ENCODE peak calls at places on chromosomes 16 and 17, in nine cellular contexts. One of them, this sample, is unnamed.

GRCh38 chr16:85416267-85417109 is 196.6 kb upstream of the GSE1 start:
- DNase-seq in MM.1S: peak; percentile 24
- DNase-seq in H1: peak; percentile 96
- DNase-seq in mesenchymal stem cell: no peak
- DNase-seq in PC-3: peak; percentile 71
- DNase-seq in trophoblast cell: peak; percentile 68
- DNase-seq in H9: peak; percentile 82
- DNase-seq in A549: peak; percentile 67
- DNase-seq in fibroblast of lung: peak; percentile 36
- DNase-seq in this sample: peak; percentile 86

GRCh38 chr16:53369921-53370320 is 64.3 kb upstream of the RBL2 start:
- DNase-seq in MM.1S: no peak
- DNase-seq in H1: no peak
- DNase-seq in mesenchymal stem cell: peak; percentile 75
- DNase-seq in PC-3: peak; percentile 29
- DNase-seq in trophoblast cell: peak; percentile 53
- DNase-seq in H9: no peak
- DNase-seq in A549: peak; percentile 42
- DNase-seq in fibroblast of lung: peak; percentile 50
- DNase-seq in this sample: no peak

GRCh38 chr17:52170963-52171572 is 12.6 kb upstream of the CA10 start:
- DNase-seq in MM.1S: no peak
- DNase-seq in H1: no peak
- DNase-seq in mesenchymal stem cell: no peak
- DNase-seq in PC-3: peak; percentile 64
- DNase-seq in trophoblast cell: peak; percentile 41
- DNase-seq in H9: peak; percentile 64
- DNase-seq in A549: peak; percentile 29
- DNase-seq in fibroblast of lung: no peak
- DNase-seq in this sample: no peak

GRCh38 chr16:80804451-80805383 is at the start of gene CDYL2:
- DNase-seq in MM.1S: peak; percentile 48
- DNase-seq in H1: peak; percentile 55
- DNase-seq in mesenchymal stem cell: no peak
- DNase-seq in PC-3: peak; percentile 57
- DNase-seq in trophoblast cell: peak; percentile 66
- DNase-seq in H9: peak; percentile 32
- DNase-seq in A549: no peak
- DNase-seq in fibroblast of lung: peak; percentile 19
- DNase-seq in this sample: no peak

GRCh38 chr16:50335198-50335958 is 33.4 kb downstream of the BRD7 start:
- DNase-seq in MM.1S: peak; percentile 66
- DNase-seq in H1: no peak
- DNase-seq in mesenchymal stem cell: peak; percentile 52
- DNase-seq in PC-3: no peak
- DNase-seq in trophoblast cell: peak; percentile 55
- DNase-seq in H9: no peak
- DNase-seq in A549: no peak
- DNase-seq in fibroblast of lung: peak; percentile 5
- DNase-seq in this sample: no peak

GRCh38 chr17:70050931-70051330 is 24.1 kb upstream of the KCNJ16 start:
- DNase-seq in MM.1S: no peak
- DNase-seq in H1: no peak
- DNase-seq in mesenchymal stem cell: no peak
- DNase-seq in PC-3: no peak
- DNase-seq in trophoblast cell: no peak
- DNase-seq in H9: no peak
- DNase-seq in A549: no peak
- DNase-seq in fibroblast of lung: no peak
- DNase-seq in this sample: no peak

GRCh38 chr17:2050246-2050866 is 4.5 kb upstream of the HIC1 start:
- DNase-seq in MM.1S: peak; percentile 64
- DNase-seq in H1: peak; percentile 77
- DNase-seq in mesenchymal stem cell: peak; percentile 78
- DNase-seq in PC-3: peak; percentile 45
- DNase-seq in trophoblast cell: peak; percentile 77
- DNase-seq in H9: peak; percentile 72
- DNase-seq in A549: peak; percentile 85
- DNase-seq in fibroblast of lung: peak; percentile 79
- DNase-seq in this sample: no peak

GRCh38 chr17:2712300-2713043 is 908 bp upstream of the CLUH start:
- DNase-seq in MM.1S: no peak
- DNase-seq in H1: no peak
- DNase-seq in mesenchymal stem cell: no peak
- DNase-seq in PC-3: no peak
- DNase-seq in trophoblast cell: no peak
- DNase-seq in H9: no peak
- DNase-seq in A549: no peak
- DNase-seq in fibroblast of lung: no peak
- DNase-seq in this sample: no peak

GRCh38 chr16:89633064-89633631 is 19.7 kb downstream of the DPEP1 start:
- DNase-seq in MM.1S: no peak
- DNase-seq in H1: no peak
- DNase-seq in mesenchymal stem cell: no peak
- DNase-seq in PC-3: peak; percentile 84
- DNase-seq in trophoblast cell: peak; percentile 16
- DNase-seq in H9: no peak
- DNase-seq in A549: peak; percentile 83
- DNase-seq in fibroblast of lung: peak; percentile 47
- DNase-seq in this sample: no peak

GRCh38 chr17:17922198-17922901 is 49.9 kb downstream of the TOM1L2 start:
- DNase-seq in MM.1S: no peak
- DNase-seq in H1: no peak
- DNase-seq in mesenchymal stem cell: peak; percentile 77
- DNase-seq in PC-3: no peak
- DNase-seq in trophoblast cell: no peak
- DNase-seq in H9: no peak
- DNase-seq in A549: no peak
- DNase-seq in fibroblast of lung: no peak
- DNase-seq in this sample: no peak

GRCh38 chr17:48546187-48546923 is 1.4 kb upstream of the HOXB2 start:
- DNase-seq in MM.1S: no peak
- DNase-seq in H1: no peak
- DNase-seq in mesenchymal stem cell: peak; percentile 76
- DNase-seq in PC-3: no peak
- DNase-seq in trophoblast cell: no peak
- DNase-seq in H9: peak; percentile 78
- DNase-seq in A549: no peak
- DNase-seq in fibroblast of lung: peak; percentile 83
- DNase-seq in this sample: no peak

GRCh38 chr16:275041-275621 is 613 bp downstream of the RGS11 start:
- DNase-seq in MM.1S: no peak
- DNase-seq in H1: no peak
- DNase-seq in mesenchymal stem cell: no peak
- DNase-seq in PC-3: no peak
- DNase-seq in trophoblast cell: no peak
- DNase-seq in H9: peak; percentile 55
- DNase-seq in A549: no peak
- DNase-seq in fibroblast of lung: no peak
- DNase-seq in this sample: no peak
- H3K4me2 ChIP-seq in MM.1S: no peak overlapping the region
- H3K4me2 ChIP-seq in H1: peak overlapping the region; percentile 85
- H3K4me2 ChIP-seq in mesenchymal stem cell: peak overlapping the region; percentile 81
- H3K4me2 ChIP-seq in PC-3: peak overlapping the region; percentile 81
- H3K4me2 ChIP-seq in trophoblast cell: peak overlapping the region; percentile 76
- H3K4me2 ChIP-seq in H9: peak overlapping the region; percentile 23
- H3K4me2 ChIP-seq in A549: peak overlapping the region; percentile 94
- H3K4me2 ChIP-seq in fibroblast of lung: peak overlapping the region; percentile 68
- H3K4me2 ChIP-seq in this sample: no peak overlapping the region

DNA sequence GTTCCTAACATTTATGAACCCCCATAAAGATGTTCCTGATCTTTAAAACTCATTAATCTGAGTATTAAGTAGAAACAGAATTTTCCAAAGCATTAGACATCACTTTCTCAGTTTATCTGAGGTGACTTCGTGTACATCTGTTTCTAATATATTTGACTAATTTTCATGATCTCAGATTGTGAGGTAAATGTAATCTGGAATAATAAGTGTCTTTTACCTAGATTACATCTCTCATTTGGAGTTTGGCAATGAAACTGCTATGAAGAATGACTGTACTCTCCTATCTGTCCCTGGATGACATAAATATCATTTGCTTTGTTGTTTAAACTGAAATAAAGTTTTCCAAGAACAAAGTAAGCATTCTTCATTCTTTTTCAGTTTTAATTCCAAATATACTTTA is 55.3 kb downstream of the GDPD1 start:
- DNase-seq in MM.1S: no peak
- DNase-seq in H1: no peak
- DNase-seq in mesenchymal stem cell: no peak
- DNase-seq in PC-3: no peak
- DNase-seq in trophoblast cell: no peak
- DNase-seq in H9: no peak
- DNase-seq in A549: no peak
- DNase-seq in fibroblast of lung: no peak
- DNase-seq in this sample: no peak
- H3K4me2 ChIP-seq in MM.1S: no peak overlapping the region
- H3K4me2 ChIP-seq in H1: no peak overlapping the region
- H3K4me2 ChIP-seq in mesenchymal stem cell: no peak overlapping the region
- H3K4me2 ChIP-seq in PC-3: no peak overlapping the region
- H3K4me2 ChIP-seq in trophoblast cell: no peak overlapping the region
- H3K4me2 ChIP-seq in H9: no peak overlapping the region
- H3K4me2 ChIP-seq in A549: no peak overlapping the region
- H3K4me2 ChIP-seq in fibroblast of lung: no peak overlapping the region
- H3K4me2 ChIP-seq in this sample: no peak overlapping the region

DNA sequence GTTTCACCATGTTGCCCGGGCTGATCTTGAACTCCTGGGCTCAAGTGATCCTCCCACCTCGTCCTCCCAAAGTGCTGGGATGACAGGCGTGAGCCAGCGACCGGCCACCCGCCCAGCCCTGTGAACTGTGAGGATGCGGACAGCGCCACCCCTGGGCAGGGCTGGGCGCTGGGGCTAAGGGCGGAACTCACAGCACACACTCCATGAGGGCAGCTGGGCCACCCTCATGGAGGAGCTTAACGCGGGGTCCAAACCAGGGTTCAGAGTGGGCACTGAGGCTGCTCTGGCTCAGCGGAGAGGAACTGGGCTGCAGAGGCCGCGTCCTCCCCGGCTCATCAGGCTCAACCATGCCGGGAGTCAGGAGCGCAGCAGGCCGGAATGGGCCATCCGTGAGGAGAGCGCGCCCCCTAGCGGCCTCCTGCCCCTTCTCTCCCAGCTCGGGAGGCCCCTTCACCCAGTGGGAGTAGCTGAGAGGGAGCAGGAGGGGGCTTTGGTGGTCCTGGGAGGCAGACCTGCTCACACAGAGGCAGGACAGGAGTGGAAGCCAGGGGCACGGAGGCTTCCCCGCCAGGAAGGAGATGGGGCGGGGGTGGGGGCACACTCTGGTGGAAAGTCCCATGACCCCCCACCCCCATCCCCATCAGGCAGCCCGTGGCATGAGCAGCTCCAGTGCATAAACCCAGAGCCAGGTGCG is 13.8 kb downstream of the CORO7 start:
- DNase-seq in MM.1S: no peak
- DNase-seq in H1: peak; percentile 97
- DNase-seq in mesenchymal stem cell: peak; percentile 77
- DNase-seq in PC-3: peak; percentile 65
- DNase-seq in trophoblast cell: peak; percentile 82
- DNase-seq in H9: peak; percentile 84
- DNase-seq in A549: peak; percentile 72
- DNase-seq in fibroblast of lung: peak; percentile 72
- DNase-seq in this sample: no peak
- H3K4me2 ChIP-seq in MM.1S: no peak overlapping the region
- H3K4me2 ChIP-seq in H1: no peak overlapping the region
- H3K4me2 ChIP-seq in mesenchymal stem cell: no peak overlapping the region
- H3K4me2 ChIP-seq in PC-3: peak overlapping the region; percentile 57
- H3K4me2 ChIP-seq in trophoblast cell: no peak overlapping the region
- H3K4me2 ChIP-seq in H9: no peak overlapping the region
- H3K4me2 ChIP-seq in A549: peak overlapping the region; percentile 79
- H3K4me2 ChIP-seq in fibroblast of lung: peak overlapping the region; percentile 11
- H3K4me2 ChIP-seq in this sample: peak overlapping the region; percentile 56

GRCh38 chr17:28975031-28975430 is 23.7 kb upstream of the PHF12 start:
- DNase-seq in MM.1S: no peak
- DNase-seq in H1: no peak
- DNase-seq in mesenchymal stem cell: no peak
- DNase-seq in PC-3: no peak
- DNase-seq in trophoblast cell: no peak
- DNase-seq in H9: no peak
- DNase-seq in A549: no peak
- DNase-seq in fibroblast of lung: no peak
- DNase-seq in this sample: no peak

GRCh38 chr17:28975634-28976033 is 24.3 kb upstream of the PHF12 start:
- DNase-seq in MM.1S: no peak
- DNase-seq in H1: no peak
- DNase-seq in mesenchymal stem cell: no peak
- DNase-seq in PC-3: no peak
- DNase-seq in trophoblast cell: no peak
- DNase-seq in H9: no peak
- DNase-seq in A549: no peak
- DNase-seq in fibroblast of lung: no peak
- DNase-seq in this sample: no peak

GRCh38 chr17:28972437-28972836 is 21.1 kb upstream of the PHF12 start:
- DNase-seq in MM.1S: no peak
- DNase-seq in H1: no peak
- DNase-seq in mesenchymal stem cell: no peak
- DNase-seq in PC-3: no peak
- DNase-seq in trophoblast cell: peak; percentile 93
- DNase-seq in H9: no peak
- DNase-seq in A549: no peak
- DNase-seq in fibroblast of lung: no peak
- DNase-seq in this sample: no peak

GRCh38 chr17:28974451-28974850 is 23.1 kb upstream of the PHF12 start:
- DNase-seq in MM.1S: no peak
- DNase-seq in H1: no peak
- DNase-seq in mesenchymal stem cell: no peak
- DNase-seq in PC-3: no peak
- DNase-seq in trophoblast cell: no peak
- DNase-seq in H9: no peak
- DNase-seq in A549: no peak
- DNase-seq in fibroblast of lung: no peak
- DNase-seq in this sample: no peak

DNA sequence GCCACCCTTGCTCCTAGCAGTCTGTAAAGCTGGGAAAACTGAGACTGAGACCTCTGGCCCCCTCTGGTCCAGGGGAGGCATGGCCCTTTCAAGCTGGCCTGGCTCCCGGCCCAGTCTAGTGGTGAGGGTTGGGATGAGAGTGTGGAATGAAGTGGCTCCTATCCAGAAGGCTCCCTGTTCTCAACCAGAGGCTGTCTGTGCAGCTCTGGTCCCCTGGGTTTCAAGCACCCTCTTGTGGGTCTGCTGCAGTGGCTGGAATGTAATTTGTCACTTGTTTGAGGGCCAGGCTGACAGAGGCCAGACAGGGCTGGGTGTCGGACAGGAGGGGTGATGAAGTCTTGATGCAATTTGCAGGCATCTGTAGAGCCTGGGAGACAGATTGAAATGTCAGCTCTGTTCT is 22.1 kb upstream of the PHF12 start:
- DNase-seq in MM.1S: no peak
- DNase-seq in H1: no peak
- DNase-seq in mesenchymal stem cell: peak; percentile 49
- DNase-seq in PC-3: no peak
- DNase-seq in trophoblast cell: no peak
- DNase-seq in H9: no peak
- DNase-seq in A549: no peak
- DNase-seq in fibroblast of lung: peak; percentile 33
- DNase-seq in this sample: no peak
- H3K4me2 ChIP-seq in MM.1S: no peak overlapping the region
- H3K4me2 ChIP-seq in H1: no peak overlapping the region
- H3K4me2 ChIP-seq in mesenchymal stem cell: no peak overlapping the region
- H3K4me2 ChIP-seq in PC-3: no peak overlapping the region
- H3K4me2 ChIP-seq in trophoblast cell: no peak overlapping the region
- H3K4me2 ChIP-seq in H9: no peak overlapping the region
- H3K4me2 ChIP-seq in A549: no peak overlapping the region
- H3K4me2 ChIP-seq in fibroblast of lung: no peak overlapping the region
- H3K4me2 ChIP-seq in this sample: no peak overlapping the region

GRCh38 chr16:24543949-24544348 is 4.6 kb downstream of the RBBP6 start:
- DNase-seq in MM.1S: no peak
- DNase-seq in H1: no peak
- DNase-seq in mesenchymal stem cell: no peak
- DNase-seq in PC-3: no peak
- DNase-seq in trophoblast cell: no peak
- DNase-seq in H9: no peak
- DNase-seq in A549: no peak
- DNase-seq in fibroblast of lung: no peak
- DNase-seq in this sample: no peak
- H3K4me2 ChIP-seq in MM.1S: peak overlapping the region; percentile 91
- H3K4me2 ChIP-seq in H1: no peak overlapping the region
- H3K4me2 ChIP-seq in mesenchymal stem cell: no peak overlapping the region
- H3K4me2 ChIP-seq in PC-3: peak overlapping the region; percentile 81
- H3K4me2 ChIP-seq in trophoblast cell: no peak overlapping the region
- H3K4me2 ChIP-seq in H9: no peak overlapping the region
- H3K4me2 ChIP-seq in A549: peak overlapping the region; percentile 92
- H3K4me2 ChIP-seq in fibroblast of lung: peak overlapping the region; percentile 90
- H3K4me2 ChIP-seq in this sample: peak overlapping the region; percentile 92